ENCODE peak calls at places on chromosomes 2 and 18, in seven cellular contexts. O is spleen, P is GM12864, A is MM.1S, N is Peyer's patch, Y is A549, C is choroid plexus epithelial cell. U is an unnamed sample.

GRCh38 chr2:159562248-159562647 is 54.1 kb downstream of the BAZ2B start:
- DNase-seq in O (no peak), P (no peak), A (no peak), N (no peak), Y (no peak), C (peak; percentile 50), U (no peak)

GRCh38 chr2:205017381-205017780 is 472.1 kb downstream of the PARD3B start:
- DNase-seq in O (no peak), P (no peak), A (no peak), N (no peak), Y (no peak), C (no peak), U (no peak)

GRCh38 chr2:128317186-128317897 is 1.3 kb downstream of the HS6ST1 start:
- DNase-seq in O (peak; percentile 93), P (peak; percentile 22), A (peak; percentile 73), N (peak; percentile 80), Y (no peak), C (no peak), U (peak; percentile 74)

GRCh38 chr18:36315736-36316135 is 18.2 kb downstream of the FHOD3 start:
- DNase-seq in O (no peak), P (no peak), A (no peak), N (no peak), Y (no peak), C (no peak), U (no peak)

GRCh38 chr2:116733699-116734098 is 1080.8 kb upstream of the DDX18 start:
- DNase-seq in O (no peak), P (no peak), A (no peak), N (no peak), Y (no peak), C (no peak), U (no peak)

GRCh38 chr2:25960396-25960795 is 21.9 kb downstream of the KIF3C start:
- DNase-seq in O (no peak), P (no peak), A (no peak), N (no peak), Y (no peak), C (no peak), U (no peak)

GRCh38 chr2:173588931-173589369 is 234.3 kb downstream of the CDCA7 start:
- DNase-seq in O (no peak), P (no peak), A (no peak), N (no peak), Y (peak; percentile 51), C (no peak), U (no peak)

GRCh38 chr2:9997936-9998335 is 45.4 kb upstream of the KLF11 start:
- DNase-seq in O (no peak), P (no peak), A (no peak), N (no peak), Y (no peak), C (no peak), U (no peak)

GRCh38 chr2:199261936-199262335 is 195.8 kb downstream of the SATB2 start:
- DNase-seq in O (no peak), P (no peak), A (no peak), N (no peak), Y (no peak), C (no peak), U (no peak)

GRCh38 chr2:158458617-158458920 is 1.8 kb downstream of the PKP4 start:
- DNase-seq in O (no peak), P (no peak), A (no peak), N (no peak), Y (no peak), C (peak; percentile 33), U (no peak)

GRCh38 chr2:180219471-180219870 is 212.4 kb upstream of the CWC22 start:
- DNase-seq in O (no peak), P (no peak), A (no peak), N (no peak), Y (no peak), C (no peak), U (no peak)

GRCh38 chr18:8337216-8337615 is 272.0 kb upstream of the RAB12 start:
- DNase-seq in O (no peak), P (no peak), A (no peak), N (no peak), Y (no peak), C (no peak), U (no peak)

GRCh38 chr18:8341481-8342230 is 267.6 kb upstream of the RAB12 start:
- DNase-seq in O (no peak), P (no peak), A (no peak), N (no peak), Y (peak; percentile 97), C (peak; percentile 81), U (no peak)

GRCh38 chr18:8333961-8334360 is 275.3 kb upstream of the RAB12 start:
- DNase-seq in O (no peak), P (no peak), A (no peak), N (no peak), Y (no peak), C (no peak), U (no peak)

GRCh38 chr18:8339958-8340357 is 269.3 kb upstream of the RAB12 start:
- DNase-seq in O (no peak), P (no peak), A (no peak), N (no peak), Y (no peak), C (peak; percentile 14), U (no peak)
- TF ChIP-seq CTCF in O (no peak), P (no peak), A (no peak), N (no peak), Y (no peak), C (peak; percentile 30), U (no peak)

DNA sequence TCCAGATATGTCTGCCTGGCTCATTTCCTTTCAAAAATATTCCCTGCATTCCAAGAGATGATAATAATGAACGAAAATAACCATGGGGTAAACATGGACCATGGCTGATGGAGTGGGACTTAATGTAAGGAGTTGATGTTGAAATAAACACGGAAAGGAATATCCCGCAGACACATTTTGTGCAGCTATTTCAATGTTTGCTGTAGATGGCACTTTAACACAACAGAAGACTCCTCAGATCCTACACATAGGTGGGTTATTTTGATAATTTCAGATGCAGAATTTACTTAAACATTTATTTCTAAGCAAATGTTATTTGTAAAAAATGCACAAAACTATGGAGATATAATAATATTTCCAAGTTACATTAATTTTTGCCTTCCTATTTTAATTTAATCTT is 87.5 kb upstream of the DYNAP start:
- DNase-seq in O (no peak), P (no peak), A (no peak), N (no peak), Y (no peak), C (no peak), U (no peak)
- TF ChIP-seq CTCF in O (no peak), P (no peak), A (no peak), N (no peak), Y (no peak), C (no peak), U (no peak)

GRCh38 chr18:65227970-65228369 is 522.8 kb upstream of the CDH7 start:
- DNase-seq in O (no peak), P (no peak), A (no peak), N (no peak), Y (no peak), C (no peak), U (no peak)
- TF ChIP-seq CTCF in O (no peak), P (no peak), A (no peak), N (no peak), Y (no peak), C (no peak), U (no peak)

DNA sequence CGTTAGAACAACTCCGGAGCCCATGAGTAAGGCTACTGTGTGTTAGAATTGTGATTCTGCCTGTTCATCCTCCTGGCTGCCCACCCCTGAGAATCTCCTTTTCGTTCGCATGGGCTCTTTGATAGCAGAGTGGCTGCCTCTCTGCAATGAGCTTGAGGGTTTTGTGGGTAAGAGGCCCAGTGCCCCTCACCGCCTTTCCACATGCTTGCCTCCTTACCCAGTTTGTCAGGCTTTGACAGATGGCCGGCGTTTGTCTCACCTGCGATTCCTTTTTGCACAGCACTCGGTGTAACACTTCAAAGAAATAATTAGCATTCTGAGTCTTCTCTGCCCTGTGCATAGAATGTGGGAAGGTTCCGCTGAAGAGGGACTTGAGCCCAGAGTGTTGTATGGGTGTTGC is 138.0 kb downstream of the RHBDD1 start:
- DNase-seq in O (no peak), P (no peak), A (no peak), N (no peak), Y (no peak), C (no peak), U (no peak)
- TF ChIP-seq CTCF in O (no peak), P (no peak), A (no peak), N (no peak), Y (no peak), C (no peak), U (no peak)

GRCh38 chr2:124485659-124486058 is 460.6 kb downstream of the CNTNAP5 start:
- DNase-seq in O (no peak), P (no peak), A (no peak), N (no peak), Y (no peak), C (no peak), U (no peak)
- TF ChIP-seq CTCF in O (no peak), P (no peak), A (no peak), N (no peak), Y (no peak), C (no peak), U (no peak)